ENCODE peak calls at places on chromosomes 5 and 9, in eight cellular contexts. D is bronchial epithelial cell, H is colonic mucosa, J is heart left ventricle, M is prostate gland, E is ovary, K is cardiac muscle cell, Q is SK-N-SH. L is an unnamed sample.

GRCh38 chr9:124590886-124591641 is 83.9 kb upstream of the NR5A1 start:
- DNase-seq in H (peak; percentile 50), Q (no peak), E (no peak), K (no peak), M (no peak), J (no peak), D (peak; percentile 31), L (no peak)

GRCh38 chr9:18985464-18985951 is 47.5 kb downstream of the SAXO1 start:
- DNase-seq in H (no peak), M (peak; percentile 54), E (no peak), Q (no peak), J (no peak), D (no peak), K (no peak), L (no peak)

GRCh38 chr9:104069288-104069687 is 24.8 kb upstream of the SMC2 start:
- DNase-seq in H (no peak), J (no peak), E (no peak), K (no peak), D (no peak), M (no peak), Q (no peak), L (no peak)

GRCh38 chr9:89622933-89623861 is 18.4 kb downstream of the GADD45G start:
- DNase-seq in H (no peak), Q (no peak), D (no peak), K (no peak), E (peak; percentile 37), M (peak; percentile 70), J (peak; percentile 45), L (no peak)

GRCh38 chr5:1757511-1757910 is 42.1 kb downstream of the MRPL36 start:
- DNase-seq in D (no peak), E (peak; percentile 1), Q (no peak), H (no peak), J (peak; percentile 25), M (no peak), K (no peak), L (no peak)

GRCh38 chr9:130304643-130305042 is 39.1 kb downstream of the HMCN2 start:
- DNase-seq in D (no peak), H (no peak), K (no peak), J (no peak), E (no peak), Q (no peak), M (no peak), L (no peak)

GRCh38 chr5:96140496-96140895 is 178.8 kb upstream of the ELL2 start:
- DNase-seq in J (no peak), Q (no peak), M (no peak), D (no peak), H (no peak), K (no peak), E (no peak), L (no peak)

GRCh38 chr5:142326480-142326938 is 1.7 kb upstream of the SPRY4 start:
- DNase-seq in M (no peak), H (no peak), K (no peak), Q (no peak), J (no peak), D (no peak), E (no peak), L (no peak)

GRCh38 chr9:131719262-131719908 is 20.5 kb downstream of the RAPGEF1 start:
- DNase-seq in J (no peak), M (no peak), D (no peak), Q (peak; percentile 64), H (no peak), E (no peak), K (no peak), L (no peak)

GRCh38 chr5:156879665-156880285 is 29.7 kb downstream of the PPP1R2B start:
- DNase-seq in M (no peak), J (no peak), E (no peak), K (no peak), H (no peak), D (no peak), Q (no peak), L (peak; percentile 41)

GRCh38 chr5:179795049-179795862 is 1.5 kb downstream of the LTC4S start:
- DNase-seq in K (no peak), E (no peak), H (peak; percentile 73), M (no peak), J (no peak), Q (peak; percentile 73), D (peak; percentile 68), L (no peak)

DNA sequence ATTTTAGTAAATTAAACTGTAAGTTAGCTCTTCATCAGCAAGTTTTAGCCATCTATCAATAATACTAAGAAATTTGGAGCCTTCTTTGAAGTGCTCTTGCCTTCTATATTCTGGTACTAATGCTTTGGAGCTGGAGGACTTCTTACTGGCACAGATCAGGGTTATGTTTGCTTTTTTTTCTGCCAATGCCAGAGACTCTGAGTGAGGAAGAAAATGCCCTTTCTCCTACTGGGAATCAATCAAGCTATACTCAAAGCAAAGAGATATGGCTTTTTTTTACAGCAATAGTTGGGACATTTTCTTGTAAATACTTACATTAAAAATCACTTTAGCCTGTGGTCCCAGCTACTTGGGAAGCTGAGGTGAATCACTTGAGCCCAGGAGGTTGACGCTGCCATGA is 4.3 kb downstream of the HSDL2 start:
- DNase-seq in Q (no peak), D (no peak), H (no peak), K (no peak), E (no peak), J (no peak), M (no peak), L (no peak)
- H3K4me3 ChIP-seq in Q (no peak overlapping the region), D (no peak overlapping the region), H (no peak overlapping the region), K (no peak overlapping the region), E (no peak overlapping the region), J (no peak overlapping the region), M (no peak overlapping the region), L (peak overlapping the region; percentile 29)

GRCh38 chr5:114782869-114783268 is 386.8 kb downstream of the TRIM36 start:
- DNase-seq in J (peak; percentile 59), E (no peak), D (no peak), M (no peak), Q (peak; percentile 7), H (no peak), K (peak; percentile 1), L (no peak)
- TF ChIP-seq CTCF in J (no peak), E (no peak), D (no peak), M (no peak), Q (no peak), H (no peak), K (no peak), L (no peak)

DNA sequence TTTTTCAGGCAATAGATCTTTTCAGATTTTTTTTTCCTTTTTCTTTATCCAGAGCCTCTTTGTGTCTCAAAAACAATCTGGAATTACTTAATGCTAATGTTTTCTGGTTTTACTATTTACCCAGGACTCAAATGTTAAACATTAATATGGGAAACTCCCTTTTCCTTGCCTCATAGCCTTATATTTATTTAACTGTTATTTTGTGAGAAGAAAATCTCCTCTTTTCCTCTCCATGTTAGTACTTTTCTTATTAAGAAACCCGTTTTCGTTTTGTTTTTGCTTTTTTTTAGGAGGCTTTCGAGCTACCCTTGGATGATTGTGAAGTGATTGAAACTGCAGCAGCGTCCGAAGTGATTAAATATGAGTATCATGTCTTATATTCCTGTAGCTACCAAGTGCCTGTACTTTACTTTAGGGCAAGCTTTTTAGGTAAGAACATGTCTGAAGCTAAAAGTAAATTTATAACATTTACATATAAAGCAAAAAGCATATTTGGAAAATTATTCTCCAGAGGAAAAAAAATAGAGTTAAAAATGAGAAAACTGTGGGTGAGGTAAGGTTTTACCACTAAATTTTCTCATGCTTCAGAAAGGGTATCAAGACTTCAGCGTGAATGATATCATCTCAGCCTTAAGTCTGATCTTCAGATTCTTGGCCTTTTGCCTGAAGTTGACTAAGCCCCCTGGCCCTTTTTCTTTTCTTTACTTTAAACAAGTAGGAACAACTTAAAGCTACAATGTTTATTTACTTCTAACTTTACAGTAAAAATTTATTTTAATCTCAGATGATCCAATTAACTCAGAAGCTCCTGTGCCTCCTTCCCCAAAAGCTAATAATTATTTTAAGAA is 113.8 kb downstream of the RPS23 start:
- DNase-seq in Q (no peak), M (no peak), J (no peak), D (peak; percentile 89), E (no peak), K (peak; percentile 63), H (no peak), L (no peak)
- H3K4me3 ChIP-seq in Q (peak overlapping the region; percentile 17), M (no peak overlapping the region), J (no peak overlapping the region), D (no peak overlapping the region), E (peak overlapping the region; percentile 13), K (no peak overlapping the region), H (no peak overlapping the region), L (no peak overlapping the region)

DNA sequence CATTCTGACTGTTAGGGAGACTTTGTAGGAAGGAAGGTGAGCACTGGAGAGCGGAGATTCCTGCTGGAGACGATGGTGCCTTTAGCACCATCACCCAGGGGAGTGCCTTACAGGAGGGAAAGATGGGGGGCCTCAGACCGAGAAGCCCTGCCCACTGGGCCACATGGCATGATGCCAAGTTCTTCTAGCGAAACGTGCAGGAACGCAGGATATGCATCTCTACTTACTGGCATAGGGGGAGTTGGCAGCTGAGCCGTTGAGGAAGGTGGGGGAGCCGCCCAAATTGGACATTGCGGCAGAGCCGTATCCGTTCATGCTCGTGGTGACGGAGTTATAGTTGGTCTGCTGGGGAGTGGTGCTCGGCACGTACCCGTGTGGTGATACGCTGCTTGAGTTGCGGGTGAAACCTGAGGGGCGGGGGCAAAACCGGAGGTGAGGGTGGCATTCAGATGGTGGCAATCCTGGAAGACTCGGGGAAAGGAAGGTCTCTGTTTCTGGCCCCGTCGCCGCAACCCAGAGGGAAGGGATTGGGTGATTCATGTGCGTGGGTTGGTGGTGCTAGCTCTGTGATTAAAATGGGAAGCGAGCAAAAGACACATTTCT is 387.7 kb downstream of the EBF1 start:
- DNase-seq in M (no peak), J (no peak), H (no peak), E (no peak), D (no peak), Q (no peak), K (no peak), L (no peak)
- TF ChIP-seq CTCF in M (no peak), J (no peak), H (no peak), E (no peak), D (no peak), Q (no peak), K (no peak), L (no peak)

GRCh38 chr5:140801494-140801841 is 611 bp downstream of the PCDHA3 start:
- DNase-seq in H (no peak), J (no peak), Q (no peak), M (no peak), E (no peak), D (no peak), K (no peak), L (no peak)
- H3K4me3 ChIP-seq in H (peak overlapping the region; percentile 10), J (peak overlapping the region; percentile 35), Q (no peak overlapping the region), M (no peak overlapping the region), E (peak overlapping the region; percentile 22), D (no peak overlapping the region), K (no peak overlapping the region), L (no peak overlapping the region)

GRCh38 chr5:112491257-112491656 is 72.2 kb upstream of the EPB41L4A start:
- DNase-seq in E (no peak), H (no peak), Q (peak; percentile 12), M (no peak), K (no peak), J (no peak), D (no peak), L (no peak)

GRCh38 chr5:112492291-112492690 is 73.2 kb upstream of the EPB41L4A start:
- DNase-seq in H (no peak), D (peak; percentile 66), M (no peak), K (peak; percentile 70), J (peak; percentile 60), E (no peak), Q (peak; percentile 52), L (peak; percentile 25)
- TF ChIP-seq CTCF in H (peak; percentile 50), D (peak; percentile 65), M (peak; percentile 31), K (peak; percentile 76), J (peak; percentile 54), E (no peak), Q (peak; percentile 56), L (peak; percentile 77)

L was measured in GM12864.